ENCODE peak calls at places on chromosomes 7 and 10, in eight cellular contexts. One of them, this sample, is unnamed.
A peak's percentile ranks its signal among the peaks of the same experiment; 100 is the strongest.

GRCh38 chr10:24463683-24464426 is 254.9 kb downstream of the KIAA1217 start:
- DNase-seq in GM03348: peak; percentile 65
- DNase-seq in stimulated activated CD8-positive, alpha-beta memory T cell treated with anti-CD3 and anti-CD28 coated beads, Interleukin-2, amount 100 ng/mL, for 48 hours: no peak
- DNase-seq in NCI-H2029 treated with DMSO at 0.1 percent for 48 hours: peak; percentile 30
- DNase-seq in CMK: no peak
- DNase-seq in HCEC 1CT: peak; percentile 84
- DNase-seq in dermis microvascular lymphatic vessel endothelial cell: peak; percentile 86
- DNase-seq in T1000: peak; percentile 64
- DNase-seq in this sample: peak; percentile 55

GRCh38 chr10:5895804-5896203 is 5.8 kb downstream of the FBH1 start:
- DNase-seq in GM03348: no peak
- DNase-seq in stimulated activated CD8-positive, alpha-beta memory T cell treated with anti-CD3 and anti-CD28 coated beads, Interleukin-2, amount 100 ng/mL, for 48 hours: no peak
- DNase-seq in NCI-H2029 treated with DMSO at 0.1 percent for 48 hours: no peak
- DNase-seq in CMK: no peak
- DNase-seq in HCEC 1CT: no peak
- DNase-seq in dermis microvascular lymphatic vessel endothelial cell: no peak
- DNase-seq in T1000: no peak
- DNase-seq in this sample: no peak

GRCh38 chr7:129468087-129468486 is 33.9 kb downstream of the STRIP2 start:
- DNase-seq in GM03348: peak; percentile 62
- DNase-seq in stimulated activated CD8-positive, alpha-beta memory T cell treated with anti-CD3 and anti-CD28 coated beads, Interleukin-2, amount 100 ng/mL, for 48 hours: no peak
- DNase-seq in NCI-H2029 treated with DMSO at 0.1 percent for 48 hours: no peak
- DNase-seq in CMK: no peak
- DNase-seq in HCEC 1CT: peak; percentile 29
- DNase-seq in dermis microvascular lymphatic vessel endothelial cell: no peak
- DNase-seq in T1000: no peak
- DNase-seq in this sample: no peak

GRCh38 chr10:30352377-30352776 is 3.3 kb upstream of the MTPAP start:
- DNase-seq in GM03348: no peak
- DNase-seq in stimulated activated CD8-positive, alpha-beta memory T cell treated with anti-CD3 and anti-CD28 coated beads, Interleukin-2, amount 100 ng/mL, for 48 hours: no peak
- DNase-seq in NCI-H2029 treated with DMSO at 0.1 percent for 48 hours: no peak
- DNase-seq in CMK: no peak
- DNase-seq in HCEC 1CT: no peak
- DNase-seq in dermis microvascular lymphatic vessel endothelial cell: no peak
- DNase-seq in T1000: no peak
- DNase-seq in this sample: peak; percentile 19

GRCh38 chr10:116947838-116948529 is 57.0 kb downstream of the SHTN1 start:
- DNase-seq in GM03348: peak; percentile 3
- DNase-seq in stimulated activated CD8-positive, alpha-beta memory T cell treated with anti-CD3 and anti-CD28 coated beads, Interleukin-2, amount 100 ng/mL, for 48 hours: no peak
- DNase-seq in NCI-H2029 treated with DMSO at 0.1 percent for 48 hours: no peak
- DNase-seq in CMK: no peak
- DNase-seq in HCEC 1CT: peak; percentile 48
- DNase-seq in dermis microvascular lymphatic vessel endothelial cell: peak; percentile 91
- DNase-seq in T1000: no peak
- DNase-seq in this sample: no peak

GRCh38 chr7:149860821-149861727 is 12.7 kb upstream of the ATP6V0E2 start:
- DNase-seq in GM03348: no peak
- DNase-seq in stimulated activated CD8-positive, alpha-beta memory T cell treated with anti-CD3 and anti-CD28 coated beads, Interleukin-2, amount 100 ng/mL, for 48 hours: no peak
- DNase-seq in NCI-H2029 treated with DMSO at 0.1 percent for 48 hours: no peak
- DNase-seq in CMK: no peak
- DNase-seq in HCEC 1CT: no peak
- DNase-seq in dermis microvascular lymphatic vessel endothelial cell: no peak
- DNase-seq in T1000: no peak
- DNase-seq in this sample: no peak

GRCh38 chr10:113563306-113564088 is 10.6 kb downstream of the HABP2 start:
- DNase-seq in GM03348: peak; percentile 93
- DNase-seq in stimulated activated CD8-positive, alpha-beta memory T cell treated with anti-CD3 and anti-CD28 coated beads, Interleukin-2, amount 100 ng/mL, for 48 hours: peak; percentile 48
- DNase-seq in NCI-H2029 treated with DMSO at 0.1 percent for 48 hours: no peak
- DNase-seq in CMK: peak; percentile 38
- DNase-seq in HCEC 1CT: peak; percentile 61
- DNase-seq in dermis microvascular lymphatic vessel endothelial cell: peak; percentile 70
- DNase-seq in T1000: no peak
- DNase-seq in this sample: peak; percentile 79

GRCh38 chr7:8295638-8296361 is 33.8 kb upstream of the ICA1 start:
- DNase-seq in GM03348: peak; percentile 81
- DNase-seq in stimulated activated CD8-positive, alpha-beta memory T cell treated with anti-CD3 and anti-CD28 coated beads, Interleukin-2, amount 100 ng/mL, for 48 hours: no peak
- DNase-seq in NCI-H2029 treated with DMSO at 0.1 percent for 48 hours: peak; percentile 90
- DNase-seq in CMK: peak; percentile 21
- DNase-seq in HCEC 1CT: peak; percentile 79
- DNase-seq in dermis microvascular lymphatic vessel endothelial cell: peak; percentile 87
- DNase-seq in T1000: peak; percentile 1
- DNase-seq in this sample: no peak

GRCh38 chr10:93346060-93346459 is 136.1 kb downstream of the MYOF start:
- DNase-seq in GM03348: no peak
- DNase-seq in stimulated activated CD8-positive, alpha-beta memory T cell treated with anti-CD3 and anti-CD28 coated beads, Interleukin-2, amount 100 ng/mL, for 48 hours: no peak
- DNase-seq in NCI-H2029 treated with DMSO at 0.1 percent for 48 hours: no peak
- DNase-seq in CMK: no peak
- DNase-seq in HCEC 1CT: no peak
- DNase-seq in dermis microvascular lymphatic vessel endothelial cell: no peak
- DNase-seq in T1000: no peak
- DNase-seq in this sample: no peak